ENCODE peak calls at places on chromosomes 16 and 17, in seven cellular contexts. R is endodermal cell; D is cortex of kidney; F is left colon; U is colonic mucosa; T is effector memory CD4-positive, alpha-beta T cell; Y is endothelial cell. C is an unnamed sample.

GRCh38 chr17:5763595-5763994 is 179.3 kb upstream of the NLRP1 start:
- DNase-seq in R (no peak), D (no peak), F (no peak), U (no peak), T (no peak), Y (no peak), C (no peak)

GRCh38 chr17:57357392-57357784 is 101.1 kb downstream of the MSI2 start:
- DNase-seq in R (no peak), D (no peak), F (no peak), U (no peak), T (no peak), Y (no peak), C (no peak)

GRCh38 chr16:88455610-88456355 is 2.7 kb downstream of the ZFPM1 start:
- DNase-seq in R (peak), D (no peak), F (peak), U (peak), T (peak), Y (peak), C (no peak)

GRCh38 chr16:4327782-4328579 is 12.1 kb downstream of the GLIS2 start:
- DNase-seq in R (peak), D (no peak), F (peak), U (peak), T (no peak), Y (peak), C (no peak)

GRCh38 chr17:77478281-77478680 is 337.5 kb downstream of the SEC14L1 start:
- DNase-seq in R (no peak), D (no peak), F (no peak), U (no peak), T (no peak), Y (no peak), C (no peak)

GRCh38 chr17:21374455-21375161 is 1.5 kb upstream of the KCNJ12 start:
- DNase-seq in R (no peak), D (no peak), F (no peak), U (no peak), T (no peak), Y (no peak), C (no peak)

GRCh38 chr16:56282455-56282854 is 91.2 kb downstream of the GNAO1 start:
- DNase-seq in R (no peak), D (no peak), F (no peak), U (no peak), T (no peak), Y (no peak), C (no peak)

GRCh38 chr17:58338907-58339774 is 10.5 kb upstream of the TSPOAP1 start:
- DNase-seq in R (peak), D (no peak), F (peak), U (peak), T (no peak), Y (peak), C (peak)

GRCh38 chr17:4014148-4014927 is 50.1 kb upstream of the ATP2A3 start:
- DNase-seq in R (no peak), D (no peak), F (no peak), U (no peak), T (no peak), Y (no peak), C (no peak)

C was measured in NT2/D1.